ENCODE peak calls at places on chromosomes 6 and 20, in six cellular contexts. One of them, this sample, is unnamed. For H3K4me1, the result is how much of the 10 kb centered on the place peaks cover.

GRCh38 chr6:163667372-163668060 is 253.0 kb downstream of the QKI start:
- DNase-seq in upper lobe of right lung: no peak
- DNase-seq in Peyer's patch: peak
- DNase-seq in PC-9: no peak
- DNase-seq in SK-N-SH: no peak
- DNase-seq in ovary: no peak
- DNase-seq in this sample: no peak

GRCh38 chr6:163711615-163712568 is 297.4 kb downstream of the QKI start:
- DNase-seq in Peyer's patch: peak
- DNase-seq in ovary: no peak
- DNase-seq in upper lobe of right lung: peak
- DNase-seq in PC-9: no peak
- DNase-seq in SK-N-SH: peak
- DNase-seq in this sample: no peak

GRCh38 chr6:149335924-149336323 is 18.4 kb downstream of the TAB2 start:
- DNase-seq in Peyer's patch: no peak
- DNase-seq in PC-9: no peak
- DNase-seq in ovary: no peak
- DNase-seq in SK-N-SH: no peak
- DNase-seq in upper lobe of right lung: no peak
- DNase-seq in this sample: no peak

GRCh38 chr6:138107078-138107751 is at the start of gene PERP:
- DNase-seq in Peyer's patch: peak
- DNase-seq in upper lobe of right lung: peak
- DNase-seq in ovary: peak
- DNase-seq in PC-9: peak
- DNase-seq in SK-N-SH: peak
- DNase-seq in this sample: peak

GRCh38 chr6:137759624-137760023 is 107.4 kb upstream of the TNFAIP3 start:
- DNase-seq in upper lobe of right lung: no peak
- DNase-seq in ovary: no peak
- DNase-seq in Peyer's patch: no peak
- DNase-seq in PC-9: no peak
- DNase-seq in SK-N-SH: no peak
- DNase-seq in this sample: no peak

GRCh38 chr20:57260959-57261357 is 5.5 kb downstream of the BMP7 start:
- DNase-seq in SK-N-SH: no peak
- DNase-seq in ovary: no peak
- DNase-seq in upper lobe of right lung: no peak
- DNase-seq in PC-9: no peak
- DNase-seq in Peyer's patch: no peak
- DNase-seq in this sample: no peak

GRCh38 chr6:12785301-12785700 is 68.7 kb downstream of the PHACTR1 start:
- DNase-seq in SK-N-SH: no peak
- DNase-seq in Peyer's patch: no peak
- DNase-seq in PC-9: no peak
- DNase-seq in upper lobe of right lung: no peak
- DNase-seq in ovary: no peak
- DNase-seq in this sample: no peak

GRCh38 chr6:46254331-46254730 is 83.6 kb upstream of the ENPP5 start:
- DNase-seq in ovary: no peak
- DNase-seq in PC-9: no peak
- DNase-seq in SK-N-SH: no peak
- DNase-seq in upper lobe of right lung: no peak
- DNase-seq in Peyer's patch: no peak
- DNase-seq in this sample: no peak

GRCh38 chr20:22402990-22403859 is 181.1 kb downstream of the FOXA2 start:
- DNase-seq in ovary: no peak
- DNase-seq in upper lobe of right lung: no peak
- DNase-seq in PC-9: peak
- DNase-seq in SK-N-SH: no peak
- DNase-seq in Peyer's patch: no peak
- DNase-seq in this sample: no peak

GRCh38 chr6:6861346-6861745 is 246.4 kb upstream of the RREB1 start:
- DNase-seq in upper lobe of right lung: no peak
- DNase-seq in PC-9: no peak
- DNase-seq in SK-N-SH: no peak
- DNase-seq in Peyer's patch: no peak
- DNase-seq in ovary: no peak
- DNase-seq in this sample: no peak

GRCh38 chr6:70884074-70884983 is 72.5 kb downstream of the B3GAT2 start:
- DNase-seq in Peyer's patch: peak
- DNase-seq in SK-N-SH: peak
- DNase-seq in upper lobe of right lung: peak
- DNase-seq in PC-9: no peak
- DNase-seq in ovary: peak
- DNase-seq in this sample: peak

GRCh38 chr20:8232332-8232731 is 100.3 kb downstream of the PLCB1 start:
- DNase-seq in upper lobe of right lung: no peak
- DNase-seq in ovary: no peak
- DNase-seq in SK-N-SH: no peak
- DNase-seq in Peyer's patch: no peak
- DNase-seq in PC-9: no peak
- DNase-seq in this sample: no peak
- H3K4me3 ChIP-seq in upper lobe of right lung: no peak
- H3K4me3 ChIP-seq in ovary: no peak
- H3K4me3 ChIP-seq in SK-N-SH: no peak
- H3K4me3 ChIP-seq in Peyer's patch: no peak
- H3K4me3 ChIP-seq in PC-9: no peak
- H3K4me3 ChIP-seq in this sample: no peak

DNA sequence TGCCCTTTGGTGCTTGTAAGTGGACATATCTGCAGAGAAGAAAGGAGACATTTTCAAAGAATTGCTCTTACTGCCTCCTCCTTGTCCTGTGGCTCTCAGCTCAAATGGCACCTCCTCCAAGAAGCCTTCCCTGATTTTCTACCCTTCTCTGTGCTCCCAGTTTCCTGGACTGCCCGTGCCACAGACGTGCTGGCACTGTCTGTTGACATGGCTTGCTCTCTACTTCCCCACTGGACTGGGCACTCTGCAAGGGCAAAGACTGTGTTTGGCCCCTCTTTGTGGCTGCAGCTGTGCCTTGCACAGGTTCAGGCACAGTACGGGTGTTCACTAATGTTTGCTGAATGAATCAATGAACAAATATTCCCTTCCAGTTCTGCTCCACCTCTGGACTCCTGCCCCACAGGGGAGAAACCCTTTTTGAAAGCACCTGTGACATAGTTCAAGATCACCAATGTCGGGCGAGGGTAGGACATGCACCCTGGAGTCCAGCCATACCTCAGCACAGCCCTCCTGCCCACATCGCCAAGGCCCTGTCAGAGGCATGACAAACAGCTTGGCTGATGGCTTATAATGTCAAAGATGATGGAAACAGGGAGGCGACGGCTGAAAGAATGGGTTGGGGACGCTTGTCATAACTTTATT is 15.7 kb upstream of the CTNNBL1 start:
- DNase-seq in ovary: no peak
- DNase-seq in upper lobe of right lung: no peak
- DNase-seq in Peyer's patch: no peak
- DNase-seq in SK-N-SH: no peak
- DNase-seq in PC-9: no peak
- DNase-seq in this sample: no peak
- H3K27ac ChIP-seq in ovary: no peak
- H3K27ac ChIP-seq in upper lobe of right lung: no peak
- H3K27ac ChIP-seq in Peyer's patch: no peak
- H3K27ac ChIP-seq in SK-N-SH: no peak
- H3K27ac ChIP-seq in PC-9: no peak
- H3K27ac ChIP-seq in this sample: no peak

GRCh38 chr20:32205502-32206382 is 1.8 kb downstream of the PLAGL2 start:
- DNase-seq in ovary: no peak
- DNase-seq in PC-9: peak
- DNase-seq in SK-N-SH: peak
- DNase-seq in Peyer's patch: no peak
- DNase-seq in upper lobe of right lung: no peak
- DNase-seq in this sample: no peak

GRCh38 chr20:32201296-32201976 is 6.1 kb downstream of the PLAGL2 start:
- DNase-seq in upper lobe of right lung: no peak
- DNase-seq in SK-N-SH: no peak
- DNase-seq in ovary: no peak
- DNase-seq in PC-9: peak
- DNase-seq in Peyer's patch: no peak
- DNase-seq in this sample: peak

GRCh38 chr20:32201977-32202363 is 5.6 kb downstream of the PLAGL2 start:
- DNase-seq in SK-N-SH: no peak
- DNase-seq in Peyer's patch: no peak
- DNase-seq in ovary: no peak
- DNase-seq in PC-9: no peak
- DNase-seq in upper lobe of right lung: peak
- DNase-seq in this sample: peak

GRCh38 chr20:32204485-32205115 is 2.9 kb downstream of the PLAGL2 start:
- DNase-seq in Peyer's patch: no peak
- DNase-seq in SK-N-SH: no peak
- DNase-seq in PC-9: peak
- DNase-seq in upper lobe of right lung: no peak
- DNase-seq in ovary: no peak
- DNase-seq in this sample: no peak

GRCh38 chr20:32203556-32204484 is 3.7 kb downstream of the PLAGL2 start:
- DNase-seq in Peyer's patch: no peak
- DNase-seq in PC-9: peak
- DNase-seq in upper lobe of right lung: no peak
- DNase-seq in SK-N-SH: no peak
- DNase-seq in ovary: no peak
- DNase-seq in this sample: peak
- H3K4me1 ChIP-seq in Peyer's patch: half or more
- H3K4me1 ChIP-seq in PC-9: under half
- H3K4me1 ChIP-seq in upper lobe of right lung: half or more
- H3K4me1 ChIP-seq in SK-N-SH: under half
- H3K4me1 ChIP-seq in ovary: under half
- H3K4me1 ChIP-seq in this sample: under half

DNA sequence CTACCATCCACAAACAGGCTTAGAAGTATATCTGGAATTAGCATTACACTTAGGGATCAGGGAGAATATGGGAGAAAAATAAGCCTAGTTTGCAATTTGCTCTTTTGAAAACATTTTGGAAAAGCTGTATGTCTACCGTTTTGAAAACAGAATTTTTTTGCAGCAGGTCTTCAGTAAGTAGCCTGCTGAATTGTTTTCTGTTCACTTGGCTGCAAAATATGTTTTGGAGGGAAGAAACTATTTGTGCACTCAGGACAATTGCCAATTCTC is 39.6 kb downstream of the ILRUN start:
- DNase-seq in PC-9: no peak
- DNase-seq in Peyer's patch: no peak
- DNase-seq in SK-N-SH: no peak
- DNase-seq in upper lobe of right lung: no peak
- DNase-seq in ovary: no peak
- DNase-seq in this sample: no peak
- H3K4me3 ChIP-seq in PC-9: peak
- H3K4me3 ChIP-seq in Peyer's patch: peak
- H3K4me3 ChIP-seq in SK-N-SH: peak
- H3K4me3 ChIP-seq in upper lobe of right lung: peak
- H3K4me3 ChIP-seq in ovary: peak
- H3K4me3 ChIP-seq in this sample: peak

GRCh38 chr20:62137478-62138203 is 5.6 kb downstream of the PSMA7 start:
- DNase-seq in PC-9: no peak
- DNase-seq in SK-N-SH: no peak
- DNase-seq in Peyer's patch: no peak
- DNase-seq in ovary: no peak
- DNase-seq in upper lobe of right lung: no peak
- DNase-seq in this sample: no peak
- H3K27ac ChIP-seq in PC-9: no peak
- H3K27ac ChIP-seq in SK-N-SH: no peak
- H3K27ac ChIP-seq in Peyer's patch: no peak
- H3K27ac ChIP-seq in ovary: no peak
- H3K27ac ChIP-seq in upper lobe of right lung: no peak
- H3K27ac ChIP-seq in this sample: no peak

GRCh38 chr6:154247119-154247814 is 109.3 kb downstream of the IPCEF1 start:
- DNase-seq in PC-9: no peak
- DNase-seq in upper lobe of right lung: no peak
- DNase-seq in ovary: no peak
- DNase-seq in SK-N-SH: no peak
- DNase-seq in Peyer's patch: peak
- DNase-seq in this sample: no peak
- H3K4me1 ChIP-seq in PC-9: under half
- H3K4me1 ChIP-seq in upper lobe of right lung: under half
- H3K4me1 ChIP-seq in ovary: under half
- H3K4me1 ChIP-seq in SK-N-SH: under half
- H3K4me1 ChIP-seq in Peyer's patch: under half
- H3K4me1 ChIP-seq in this sample: under half

DNA sequence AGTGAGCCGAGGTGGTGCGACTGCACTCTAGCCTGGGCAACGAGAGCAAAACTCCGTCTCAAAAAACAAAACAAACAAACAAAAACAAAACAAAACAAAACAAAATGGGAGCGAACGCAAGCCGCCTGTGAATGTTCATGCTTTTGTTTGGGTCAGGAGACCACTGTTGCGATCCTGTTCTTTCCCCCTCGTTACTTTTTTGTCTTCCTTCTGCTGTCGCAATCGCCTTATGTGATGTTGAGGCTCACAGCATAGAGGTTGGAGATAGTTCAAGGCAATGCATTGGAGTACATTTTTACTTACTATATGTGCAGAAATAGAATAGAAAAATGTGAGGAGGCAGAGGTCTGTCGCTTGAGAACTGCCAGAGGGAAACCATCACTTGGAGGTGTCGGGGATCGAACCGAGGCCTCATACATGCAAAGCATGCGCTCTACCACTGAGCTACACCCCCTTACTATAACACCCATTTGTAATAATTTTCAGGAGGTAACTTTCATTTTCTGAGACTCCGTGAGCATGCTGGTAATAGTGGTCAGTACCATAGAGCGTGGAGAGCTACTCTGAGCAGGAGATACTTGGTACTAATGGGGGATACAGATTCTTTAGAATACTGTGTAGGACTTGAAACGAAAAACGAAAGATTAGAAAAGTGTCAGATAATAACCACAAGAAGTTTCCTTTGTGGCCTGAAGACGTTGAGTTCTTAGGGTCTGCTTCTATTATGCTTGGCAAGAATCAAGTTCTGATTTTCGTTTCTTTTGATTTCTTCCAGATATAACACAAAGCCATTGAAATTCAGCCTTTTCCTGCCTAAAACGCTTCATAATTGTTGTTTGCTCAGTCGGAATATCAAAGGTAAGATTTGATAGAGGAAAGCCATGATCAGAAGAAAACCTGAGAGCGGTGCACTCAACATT is 121.1 kb downstream of the TRIM27 start:
- DNase-seq in SK-N-SH: no peak
- DNase-seq in upper lobe of right lung: no peak
- DNase-seq in Peyer's patch: no peak
- DNase-seq in PC-9: peak
- DNase-seq in ovary: no peak
- DNase-seq in this sample: peak
- H3K4me3 ChIP-seq in SK-N-SH: peak
- H3K4me3 ChIP-seq in upper lobe of right lung: no peak
- H3K4me3 ChIP-seq in Peyer's patch: no peak
- H3K4me3 ChIP-seq in PC-9: peak
- H3K4me3 ChIP-seq in ovary: no peak
- H3K4me3 ChIP-seq in this sample: no peak

GRCh38 chr6:54255881-54256280 is 52.4 kb upstream of the TINAG start:
- DNase-seq in ovary: no peak
- DNase-seq in PC-9: no peak
- DNase-seq in SK-N-SH: no peak
- DNase-seq in upper lobe of right lung: no peak
- DNase-seq in Peyer's patch: no peak
- DNase-seq in this sample: no peak
- H3K27ac ChIP-seq in ovary: no peak
- H3K27ac ChIP-seq in PC-9: no peak
- H3K27ac ChIP-seq in SK-N-SH: peak
- H3K27ac ChIP-seq in upper lobe of right lung: no peak
- H3K27ac ChIP-seq in Peyer's patch: no peak
- H3K27ac ChIP-seq in this sample: no peak

This sample was measured in osteoblast.